ENCODE peak calls at places on chromosome 2, in seven cellular contexts. L is A549, J is K562, W is HepG2, M is ovary, K is stomach, O is transverse colon. P is an unnamed sample. For H3K4me1, the result is how much of the 10 kb centered on the place peaks cover.

GRCh38 chr2:88176352-88176952 is 6.3 kb downstream of the THNSL2 start:
- DNase-seq in L (no peak), J (no peak), W (no peak), M (no peak), K (no peak), O (no peak), P (no peak)

GRCh38 chr2:71782323-71782722 is 329.0 kb downstream of the DYSF start:
- DNase-seq in L (no peak), J (no peak), W (no peak), M (no peak), K (no peak), O (no peak), P (no peak)

GRCh38 chr2:64405476-64406406 is 48.2 kb upstream of the LGALSL start:
- DNase-seq in L (no peak), J (no peak), W (no peak), M (no peak), K (no peak), O (peak), P (no peak)

GRCh38 chr2:192828947-192829346 is 634.2 kb upstream of the TMEFF2 start:
- DNase-seq in L (no peak), J (no peak), W (no peak), M (no peak), K (no peak), O (no peak), P (no peak)

GRCh38 chr2:58319481-58319880 is 78.4 kb upstream of the FANCL start:
- DNase-seq in L (no peak), J (no peak), W (no peak), M (no peak), K (no peak), O (no peak), P (no peak)

GRCh38 chr2:39660612-39661196 is 5.0 kb upstream of the TMEM178A start:
- DNase-seq in L (no peak), J (no peak), W (no peak), M (no peak), K (no peak), O (no peak), P (no peak)

GRCh38 chr2:109216332-109216731 is 87.3 kb downstream of the SH3RF3 start:
- DNase-seq in L (no peak), J (peak), W (no peak), M (no peak), K (no peak), O (peak), P (no peak)

GRCh38 chr2:18473241-18473841 is 87.1 kb downstream of the RDH14 start:
- DNase-seq in L (no peak), J (peak), W (no peak), M (no peak), K (no peak), O (no peak), P (peak)

GRCh38 chr2:109466674-109467575 is 146.8 kb downstream of the SEPTIN10 start:
- DNase-seq in L (no peak), J (no peak), W (no peak), M (no peak), K (no peak), O (peak), P (peak)

GRCh38 chr2:33707312-33707711 is 108.2 kb upstream of the FAM98A start:
- DNase-seq in L (no peak), J (no peak), W (no peak), M (no peak), K (no peak), O (no peak), P (no peak)

GRCh38 chr2:44753552-44754285 is 187.8 kb upstream of the SIX3 start:
- DNase-seq in L (no peak), J (no peak), W (no peak), M (no peak), K (no peak), O (no peak), P (no peak)

GRCh38 chr2:204127238-204127637 is 190.7 kb downstream of the ICOS start:
- DNase-seq in L (no peak), J (no peak), W (no peak), M (no peak), K (no peak), O (no peak), P (no peak)

GRCh38 chr2:129565710-129566109 is 413.8 kb upstream of the RAB6C start:
- DNase-seq in L (no peak), J (no peak), W (no peak), M (no peak), K (no peak), O (no peak), P (no peak)

GRCh38 chr2:235709124-235709813 is 215.4 kb downstream of the AGAP1 start:
- DNase-seq in L (peak), J (no peak), W (peak), M (no peak), K (peak), O (peak), P (peak)

GRCh38 chr2:221096651-221097567 is 475.2 kb downstream of the EPHA4 start:
- DNase-seq in L (no peak), J (no peak), W (no peak), M (no peak), K (no peak), O (no peak), P (no peak)

GRCh38 chr2:4979127-4979526 is 713.1 kb upstream of the SOX11 start:
- DNase-seq in L (no peak), J (no peak), W (no peak), M (no peak), K (no peak), O (no peak), P (no peak)

GRCh38 chr2:239504643-239505235 is 103.9 kb upstream of the HDAC4 start:
- DNase-seq in L (no peak), J (no peak), W (no peak), M (no peak), K (no peak), O (no peak), P (peak)

GRCh38 chr2:165113414-165113813 is 90.4 kb downstream of the SCN3A start:
- DNase-seq in L (no peak), J (no peak), W (no peak), M (no peak), K (no peak), O (no peak), P (no peak)

GRCh38 chr2:112674229-112674628 is 28.5 kb downstream of the SLC20A1 start:
- DNase-seq in L (no peak), J (peak), W (no peak), M (peak), K (peak), O (peak), P (peak)

GRCh38 chr2:124542932-124543640 is 518.0 kb downstream of the CNTNAP5 start:
- DNase-seq in L (no peak), J (no peak), W (no peak), M (no peak), K (no peak), O (no peak), P (no peak)

GRCh38 chr2:127525692-127526141 is 572 bp downstream of the IWS1 start:
- DNase-seq in L (peak), J (peak), W (peak), M (no peak), K (no peak), O (no peak), P (no peak)

GRCh38 chr2:127584047-127584446 is 48.6 kb downstream of the MYO7B start:
- DNase-seq in L (no peak), J (no peak), W (no peak), M (no peak), K (peak), O (no peak), P (no peak)

GRCh38 chr2:96541326-96541725 is 4.8 kb downstream of the ARID5A start:
- DNase-seq in L (no peak), J (no peak), W (no peak), M (no peak), K (no peak), O (no peak), P (no peak)

GRCh38 chr2:177830881-177831386 is 241.6 kb downstream of the PDE11A start:
- DNase-seq in L (no peak), J (no peak), W (no peak), M (no peak), K (peak), O (no peak), P (no peak)

GRCh38 chr2:177828546-177828945 is 244.0 kb downstream of the PDE11A start:
- DNase-seq in L (no peak), J (no peak), W (no peak), M (no peak), K (no peak), O (no peak), P (no peak)

GRCh38 chr2:177826897-177827296 is 245.7 kb downstream of the PDE11A start:
- DNase-seq in L (no peak), J (no peak), W (no peak), M (no peak), K (no peak), O (no peak), P (no peak)

DNA sequence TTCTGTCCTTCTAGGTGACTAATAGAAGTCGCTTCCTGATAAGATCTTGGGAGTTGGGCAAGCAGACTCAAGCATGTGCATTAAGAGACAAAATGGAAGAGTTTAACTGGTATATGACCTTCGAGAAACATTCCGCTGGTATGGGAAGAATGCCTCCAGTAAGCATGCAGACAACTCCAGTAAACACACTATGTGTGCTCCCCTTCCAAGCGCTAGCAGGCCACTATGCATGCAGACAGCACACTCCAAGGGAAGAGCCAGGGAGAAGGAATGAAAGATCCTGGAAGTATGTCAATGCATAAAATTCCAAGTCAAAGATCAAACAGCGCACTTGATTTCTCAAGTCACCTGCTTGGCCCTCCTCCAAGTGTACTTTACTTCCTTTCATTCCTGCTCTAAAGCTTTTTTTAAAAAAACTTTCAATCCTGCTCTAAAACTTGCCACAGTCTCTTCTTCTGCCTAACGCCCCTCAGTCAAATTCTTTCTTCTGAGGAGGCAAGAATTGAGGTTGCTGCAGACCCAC is 239.9 kb downstream of the PDE11A start:
- DNase-seq in L (no peak), J (no peak), W (no peak), M (no peak), K (no peak), O (no peak), P (no peak)
- H3K4me1 ChIP-seq in L (under half), J (under half), W (under half), M (under half), K (under half), O (under half), P (under half)

DNA sequence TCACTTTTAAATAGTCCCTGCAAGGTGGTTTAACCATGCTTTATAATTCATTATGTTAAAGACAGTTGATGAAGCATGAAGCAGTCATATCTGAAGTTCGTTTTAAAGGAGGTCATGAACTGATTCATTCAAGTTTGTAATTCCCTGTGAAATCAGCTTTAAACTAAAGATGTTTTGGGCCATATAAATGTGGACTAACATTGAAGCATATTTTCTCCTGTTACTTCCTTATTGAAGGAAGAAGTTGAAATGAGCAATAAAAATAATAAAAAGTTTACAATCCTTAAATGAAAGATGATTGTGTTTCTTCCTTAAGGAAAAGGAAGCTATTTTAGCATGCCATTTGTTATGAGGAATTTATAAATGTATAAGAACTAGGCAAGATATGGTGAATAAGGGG is 446.1 kb downstream of the XIRP2 start:
- DNase-seq in L (no peak), J (no peak), W (no peak), M (no peak), K (no peak), O (no peak), P (no peak)
- H3K4me3 ChIP-seq in L (no peak), J (no peak), W (no peak), M (no peak), K (no peak), O (no peak), P (no peak)

GRCh38 chr2:10993001-10993481 is 81.3 kb downstream of the KCNF1 start:
- DNase-seq in L (no peak), J (no peak), W (no peak), M (no peak), K (peak), O (peak), P (peak)
- TF ChIP-seq EP300 in L (no peak), J (no peak), W (no peak), M (no peak), K (no peak), O (no peak), P (no peak)

GRCh38 chr2:229825476-229825875 is 96.3 kb downstream of the TRIP12 start:
- DNase-seq in L (no peak), J (no peak), W (no peak), M (no peak), K (no peak), O (no peak), P (no peak)
- H3K4me1 ChIP-seq in L (under half), J (under half), W (under half), M (under half), K (under half), O (under half), P (under half)

GRCh38 chr2:217138284-217138683 is 278.4 kb upstream of the TNP1 start:
- DNase-seq in L (no peak), J (no peak), W (no peak), M (no peak), K (no peak), O (no peak), P (no peak)

GRCh38 chr2:217147751-217148318 is 288.0 kb upstream of the TNP1 start:
- DNase-seq in L (no peak), J (peak), W (no peak), M (no peak), K (no peak), O (no peak), P (no peak)

DNA sequence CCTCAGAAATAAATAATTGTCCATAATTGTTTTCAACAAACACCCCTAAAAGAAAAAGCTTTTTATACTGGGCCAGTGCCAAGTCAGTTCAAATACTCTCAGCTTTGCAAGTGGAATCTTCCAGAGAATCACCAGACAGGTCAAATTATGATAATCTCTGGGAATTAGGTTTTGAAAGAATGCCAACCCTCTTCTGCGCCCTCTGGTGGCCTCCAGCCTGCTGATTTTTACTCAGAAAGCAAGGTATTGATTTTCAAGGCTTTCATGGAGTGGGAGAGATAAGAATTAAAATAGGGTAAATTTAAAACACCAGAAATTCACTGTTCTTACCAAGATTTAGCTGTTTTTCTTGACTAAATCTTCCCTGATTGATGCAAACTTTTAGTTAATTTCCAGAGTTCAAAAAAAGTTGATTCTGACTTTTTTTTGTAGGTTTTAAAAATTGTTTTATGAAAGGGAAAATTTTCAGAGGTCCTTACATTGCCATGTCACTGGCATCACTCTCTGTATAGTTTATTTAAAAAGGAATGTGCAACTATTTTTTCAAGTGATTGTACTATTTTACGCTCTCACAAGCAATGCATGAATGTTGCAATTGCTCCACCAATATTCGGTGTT is 282.9 kb upstream of the TNP1 start:
- DNase-seq in L (no peak), J (peak), W (peak), M (no peak), K (no peak), O (peak), P (no peak)
- H3K4me3 ChIP-seq in L (no peak), J (no peak), W (no peak), M (no peak), K (no peak), O (no peak), P (no peak)

GRCh38 chr2:206876176-206876575 is 63.1 kb upstream of the CPO start:
- DNase-seq in L (no peak), J (no peak), W (no peak), M (no peak), K (no peak), O (no peak), P (no peak)

GRCh38 chr2:206875701-206876100 is 63.6 kb upstream of the CPO start:
- DNase-seq in L (no peak), J (no peak), W (no peak), M (no peak), K (no peak), O (no peak), P (no peak)

GRCh38 chr2:206869824-206870495 is 69.4 kb upstream of the CPO start:
- DNase-seq in L (no peak), J (no peak), W (no peak), M (no peak), K (no peak), O (no peak), P (no peak)

GRCh38 chr2:206873426-206873825 is 65.9 kb upstream of the CPO start:
- DNase-seq in L (no peak), J (peak), W (no peak), M (no peak), K (no peak), O (no peak), P (no peak)
- TF ChIP-seq EP300 in L (no peak), J (no peak), W (no peak), M (no peak), K (no peak), O (no peak), P (no peak)

DNA sequence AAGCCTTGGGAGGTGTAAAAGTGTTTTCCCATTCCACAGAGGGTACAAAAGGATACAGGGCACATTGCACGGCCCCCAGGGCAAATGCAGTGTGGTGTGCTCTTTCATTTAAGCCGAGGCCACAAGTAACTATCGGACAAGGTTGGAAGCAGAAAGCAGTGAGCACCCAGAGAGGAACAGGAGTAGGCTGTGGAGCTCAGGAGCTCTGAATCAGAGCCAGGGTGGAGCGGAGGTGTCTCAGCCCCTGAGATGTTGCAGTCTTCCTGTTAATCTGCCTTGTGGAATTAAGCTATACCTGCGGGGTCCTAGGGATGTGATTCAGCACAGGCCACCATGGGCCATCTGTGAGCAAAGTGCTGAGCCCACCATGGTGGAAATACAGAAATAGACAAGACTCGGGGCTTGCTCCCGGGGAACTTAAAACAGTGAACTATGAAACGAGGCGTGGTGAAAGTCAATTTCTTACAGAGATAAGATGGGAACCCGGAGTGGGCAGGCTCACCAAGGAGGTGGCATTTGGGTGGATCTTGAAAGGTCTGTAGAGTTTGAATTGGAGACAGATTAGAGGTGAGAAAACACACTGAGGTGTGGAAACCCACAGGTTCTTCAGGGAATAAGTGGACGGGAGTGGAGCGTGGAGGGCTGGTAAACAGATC is 44.0 kb downstream of the ASAP2 start:
- DNase-seq in L (no peak), J (no peak), W (no peak), M (no peak), K (peak), O (no peak), P (no peak)
- H3K4me1 ChIP-seq in L (half or more), J (under half), W (under half), M (under half), K (under half), O (half or more), P (under half)

DNA sequence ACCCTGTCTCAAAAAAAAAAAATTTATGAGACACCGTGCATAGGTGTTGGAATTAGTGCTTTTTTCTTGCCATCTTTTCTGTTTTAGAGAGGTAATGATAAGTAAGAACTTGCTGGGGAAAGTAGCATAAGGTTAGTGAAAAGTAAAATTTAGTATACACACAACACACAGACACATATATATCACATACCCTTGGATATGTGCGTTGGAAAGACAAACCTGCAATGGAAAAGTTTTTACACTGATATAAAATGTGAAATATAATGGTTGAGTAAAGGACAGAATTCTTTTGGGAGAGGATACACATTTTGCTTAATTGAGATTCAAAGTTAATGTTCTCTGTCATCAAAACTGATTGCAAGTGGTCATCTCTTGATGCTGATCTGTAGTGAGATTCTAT is 13.3 kb downstream of the PPP1CB start:
- DNase-seq in L (no peak), J (no peak), W (no peak), M (no peak), K (no peak), O (no peak), P (no peak)
- H3K4me3 ChIP-seq in L (no peak), J (no peak), W (no peak), M (no peak), K (no peak), O (no peak), P (no peak)

P was measured in sigmoid colon.